ENCODE peak calls at places on chromosomes 4 and X, in seven cellular contexts. L is AG04449, H is colonic mucosa, S is endothelial cell of umbilical vein, C is H9, P is fibroblast of lung, K is endothelial cell. O is an unnamed sample.

GRCh38 chr4:81814909-81815539 is 343.3 kb upstream of the RASGEF1B start:
- DNase-seq in C (no peak), L (no peak), K (no peak), H (no peak), P (no peak), S (no peak), O (no peak)

GRCh38 chr4:121072080-121072835 is at the start of gene NDNF:
- DNase-seq in L (no peak), S (peak; percentile 12), K (peak; percentile 53), P (peak; percentile 54), C (peak; percentile 47), H (peak; percentile 85), O (peak; percentile 27)

GRCh38 chr4:14566518-14566917 is 435.8 kb upstream of the CPEB2 start:
- DNase-seq in H (no peak), S (no peak), L (no peak), K (no peak), P (peak; percentile 59), C (no peak), O (no peak)

GRCh38 chrX:7925867-7926472 is 1.2 kb downstream of the PNPLA4 start:
- DNase-seq in K (peak; percentile 54), L (no peak), C (peak; percentile 59), S (peak; percentile 51), H (peak; percentile 72), P (peak; percentile 71), O (peak; percentile 56)

GRCh38 chrX:139246295-139246694 is 284.2 kb upstream of the F9 start:
- DNase-seq in H (no peak), L (no peak), S (no peak), K (no peak), C (no peak), P (no peak), O (no peak)

GRCh38 chr4:113682730-113683129 is 78.8 kb downstream of the CAMK2D start:
- DNase-seq in K (no peak), S (no peak), L (no peak), P (peak; percentile 71), H (no peak), C (no peak), O (no peak)

GRCh38 chr4:3392319-3392718 is 49.4 kb upstream of the HGFAC start:
- DNase-seq in C (peak; percentile 2), S (no peak), K (no peak), L (no peak), H (no peak), P (no peak), O (no peak)

GRCh38 chr4:40309250-40309774 is 25.8 kb upstream of the CHRNA9 start:
- DNase-seq in H (peak; percentile 94), K (peak; percentile 90), L (no peak), P (peak; percentile 86), C (peak; percentile 94), S (peak; percentile 86), O (peak; percentile 88)

GRCh38 chr4:28287837-28288236 is 1427.2 kb downstream of the STIM2 start:
- DNase-seq in H (no peak), C (no peak), K (no peak), P (peak; percentile 83), L (peak; percentile 98), S (peak; percentile 63), O (no peak)

GRCh38 chr4:24965627-24966026 is 52.8 kb upstream of the CCDC149 start:
- DNase-seq in C (peak; percentile 24), K (no peak), H (no peak), L (no peak), P (peak; percentile 4), S (no peak), O (no peak)

GRCh38 chr4:115110191-115111166 is 2.9 kb downstream of the NDST4 start:
- DNase-seq in L (no peak), C (no peak), P (peak; percentile 19), H (no peak), K (no peak), S (no peak), O (no peak)

GRCh38 chr4:79164961-79165610 is 160.8 kb downstream of the NAA11 start:
- DNase-seq in C (no peak), K (no peak), H (no peak), L (no peak), P (no peak), S (no peak), O (no peak)

GRCh38 chr4:24664956-24665355 is 80.6 kb upstream of the DHX15 start:
- DNase-seq in P (peak; percentile 67), C (no peak), K (no peak), H (no peak), L (no peak), S (no peak), O (no peak)

GRCh38 chrX:5337160-5337559 is 891.5 kb downstream of the NLGN4X start:
- DNase-seq in S (no peak), K (no peak), P (no peak), L (no peak), H (no peak), C (no peak), O (no peak)

GRCh38 chr4:151530783-151531182 is 121.8 kb downstream of the FHIP1A start:
- DNase-seq in H (no peak), C (no peak), K (no peak), L (no peak), P (no peak), S (no peak), O (no peak)

GRCh38 chr4:35963969-35964515 is 280.3 kb downstream of the ARAP2 start:
- DNase-seq in L (no peak), H (no peak), C (no peak), S (no peak), K (no peak), P (no peak), O (no peak)

GRCh38 chr4:6071959-6072720 is 53.9 kb upstream of the C4orf50 start:
- DNase-seq in C (no peak), P (no peak), K (no peak), S (no peak), L (no peak), H (no peak), O (no peak)

GRCh38 chr4:172207258-172207657 is 394.1 kb downstream of the GALNTL6 start:
- DNase-seq in C (no peak), S (no peak), P (no peak), L (no peak), K (no peak), H (no peak), O (no peak)

DNA sequence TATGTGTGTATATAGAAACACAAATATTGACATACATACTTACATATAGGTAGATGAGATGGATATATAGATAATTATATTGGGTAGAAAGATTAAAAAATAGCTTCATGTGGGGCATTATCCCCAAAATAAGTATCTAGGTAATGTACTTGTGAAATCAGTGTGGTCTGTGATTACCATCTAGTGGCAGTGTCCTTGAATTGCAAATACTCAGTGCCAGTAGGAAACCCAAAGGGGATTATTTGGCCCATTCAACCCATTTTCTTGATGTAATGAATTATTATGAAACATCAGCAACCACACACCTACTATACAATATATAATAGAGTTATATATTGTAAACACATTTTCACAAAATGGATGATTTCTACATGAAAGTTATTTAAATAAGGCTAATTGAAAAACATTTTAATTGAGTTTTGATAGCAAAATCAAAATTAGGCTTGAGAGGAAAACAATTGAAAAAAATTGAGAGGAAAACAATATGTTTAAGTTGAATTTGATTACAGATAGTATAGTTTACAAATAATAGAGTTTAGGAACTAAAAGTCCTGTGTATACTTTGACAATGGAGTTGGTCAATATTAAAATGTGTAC is 389.4 kb downstream of the GALNTL6 start:
- DNase-seq in K (no peak), P (peak; percentile 16), H (no peak), S (peak; percentile 17), L (no peak), C (no peak), O (no peak)
- TF ChIP-seq CTCF in K (peak; percentile 59), P (peak; percentile 29), H (peak; percentile 36), S (peak; percentile 5), L (peak; percentile 60), C (peak; percentile 91), O (peak; percentile 78)

GRCh38 chrX:82224961-82225360 is 1023.1 kb downstream of the SH3BGRL start:
- DNase-seq in P (no peak), L (no peak), H (no peak), K (no peak), C (no peak), S (no peak), O (no peak)

GRCh38 chrX:82232679-82233078 is 1030.8 kb downstream of the SH3BGRL start:
- DNase-seq in S (no peak), L (no peak), H (no peak), K (no peak), P (no peak), C (no peak), O (no peak)

DNA sequence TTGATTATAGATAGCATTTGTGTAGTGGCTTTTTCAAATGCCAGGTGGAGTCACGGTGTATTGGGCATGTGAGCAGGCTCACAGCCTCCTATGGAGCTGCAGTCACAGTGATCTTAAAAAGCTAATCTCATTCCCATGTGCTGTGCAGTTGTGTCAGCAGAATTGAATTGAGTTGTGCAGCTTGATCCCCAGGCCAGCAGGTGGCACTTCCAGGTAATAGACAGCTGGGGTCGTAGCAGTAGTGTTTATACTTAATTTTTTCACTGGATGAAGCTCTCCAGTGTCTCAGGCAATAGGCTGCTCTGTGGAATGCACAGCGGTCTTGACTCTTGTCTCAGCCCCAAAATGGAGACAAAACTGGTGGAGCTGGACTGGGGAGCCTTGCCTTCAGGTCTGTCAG is 1028.1 kb downstream of the SH3BGRL start:
- DNase-seq in K (no peak), S (no peak), P (no peak), H (no peak), L (no peak), C (no peak), O (no peak)
- TF ChIP-seq CTCF in K (no peak), S (no peak), P (no peak), H (no peak), L (no peak), C (peak; percentile 34), O (peak; percentile 34)

GRCh38 chr4:2009651-2010233 is 968 bp upstream of the NELFA start:
- DNase-seq in H (peak; percentile 73), C (peak; percentile 67), K (peak; percentile 69), P (peak; percentile 53), L (no peak), S (peak; percentile 78), O (peak; percentile 61)
- TF ChIP-seq CTCF in H (no peak), C (peak; percentile 47), K (no peak), P (peak; percentile 21), L (peak; percentile 27), S (peak; percentile 22), O (peak; percentile 47)

GRCh38 chr4:154030747-154031146 is 241.9 kb upstream of the SFRP2 start:
- DNase-seq in K (no peak), P (no peak), C (no peak), L (no peak), H (no peak), S (no peak), O (no peak)
- TF ChIP-seq CTCF in K (no peak), P (no peak), C (no peak), L (no peak), H (no peak), S (no peak), O (no peak)

GRCh38 chr4:155570661-155571060 is 96.0 kb upstream of the GUCY1A1 start:
- DNase-seq in H (no peak), P (no peak), K (no peak), L (no peak), C (no peak), S (no peak), O (no peak)

GRCh38 chr4:155569960-155570515 is 96.6 kb upstream of the GUCY1A1 start:
- DNase-seq in H (no peak), C (no peak), K (no peak), L (no peak), S (peak; percentile 18), P (no peak), O (no peak)

GRCh38 chr4:155569471-155569870 is 97.2 kb upstream of the GUCY1A1 start:
- DNase-seq in L (no peak), H (no peak), C (no peak), S (no peak), P (no peak), K (no peak), O (no peak)

GRCh38 chr4:155566241-155566823 is 100.3 kb upstream of the GUCY1A1 start:
- DNase-seq in C (no peak), P (peak; percentile 28), K (no peak), L (no peak), H (no peak), S (no peak), O (no peak)

GRCh38 chr4:155568641-155569040 is 98.0 kb upstream of the GUCY1A1 start:
- DNase-seq in S (no peak), K (no peak), L (no peak), P (no peak), C (no peak), H (no peak), O (no peak)
- TF ChIP-seq CTCF in S (no peak), K (no peak), L (no peak), P (no peak), C (no peak), H (no peak), O (no peak)